ENCODE peak calls at places on chromosomes 5 and 9, in seven cellular contexts. C is fibroblast of mammary gland, Y is lung, M is SK-N-SH, S is Peyer's patch, Z is lower lobe of right lung, X is psoas muscle. E is an unnamed sample.

GRCh38 chr5:39948867-39949468 is 524.2 kb upstream of the DAB2 start:
- DNase-seq in C (peak; percentile 78), Z (no peak), S (peak; percentile 84), X (no peak), Y (peak; percentile 68), M (peak; percentile 30), E (peak; percentile 86)

GRCh38 chr5:101995585-101995984 is 300.5 kb downstream of the SLCO4C1 start:
- DNase-seq in X (no peak), S (no peak), Y (no peak), M (no peak), C (no peak), Z (no peak), E (no peak)

GRCh38 chr9:70034292-70034711 is 9.3 kb upstream of the MAMDC2 start:
- DNase-seq in Z (no peak), C (no peak), S (no peak), M (no peak), Y (no peak), X (no peak), E (no peak)

GRCh38 chr5:40401281-40401680 is 278.4 kb upstream of the PTGER4 start:
- DNase-seq in Z (no peak), M (no peak), C (no peak), X (no peak), S (no peak), Y (no peak), E (no peak)

GRCh38 chr5:151041577-151042268 is 21.3 kb downstream of the GPX3 start:
- DNase-seq in X (peak; percentile 45), Y (no peak), C (no peak), Z (peak; percentile 58), S (no peak), M (no peak), E (no peak)

GRCh38 chr9:79734989-79735779 is 163.4 kb downstream of the TLE4 start:
- DNase-seq in M (no peak), S (no peak), Y (no peak), Z (no peak), X (no peak), C (peak; percentile 22), E (no peak)

GRCh38 chr9:125759812-125760134 is 12.6 kb downstream of the PBX3 start:
- DNase-seq in C (no peak), S (no peak), Z (no peak), X (no peak), M (no peak), Y (no peak), E (no peak)

GRCh38 chr5:61151893-61152292 is 10.4 kb downstream of the SMIM15 start:
- DNase-seq in M (no peak), Z (no peak), C (no peak), Y (no peak), X (no peak), S (no peak), E (no peak)

GRCh38 chr5:32210151-32210550 is 36.0 kb upstream of the GOLPH3 start:
- DNase-seq in M (no peak), Z (no peak), S (no peak), Y (no peak), X (no peak), C (no peak), E (no peak)

DNA sequence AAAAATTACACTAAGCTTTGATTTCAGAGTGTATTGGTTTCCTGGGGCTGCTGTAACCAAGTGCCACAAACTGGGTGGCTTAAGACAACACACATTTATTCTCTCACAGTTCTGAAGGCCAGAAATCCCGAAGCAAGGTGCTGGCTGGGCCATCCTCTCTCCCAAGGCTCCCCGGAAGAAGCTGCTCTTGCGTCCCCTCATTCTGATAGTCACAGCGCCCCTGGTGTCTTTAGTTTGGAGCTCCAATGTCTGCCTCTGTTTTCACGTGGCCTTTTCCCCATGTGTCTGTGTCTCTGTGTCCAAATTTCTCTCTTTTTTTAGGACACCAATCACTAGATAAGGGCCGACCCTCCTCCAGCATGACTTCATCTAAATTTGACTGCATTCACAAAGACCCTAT is 56.7 kb downstream of the ROPN1L start:
- DNase-seq in C (no peak), X (no peak), M (no peak), Y (no peak), S (no peak), Z (no peak), E (no peak)
- TF ChIP-seq CTCF in C (no peak), X (no peak), M (no peak), Y (no peak), S (no peak), Z (no peak), E (no peak)

DNA sequence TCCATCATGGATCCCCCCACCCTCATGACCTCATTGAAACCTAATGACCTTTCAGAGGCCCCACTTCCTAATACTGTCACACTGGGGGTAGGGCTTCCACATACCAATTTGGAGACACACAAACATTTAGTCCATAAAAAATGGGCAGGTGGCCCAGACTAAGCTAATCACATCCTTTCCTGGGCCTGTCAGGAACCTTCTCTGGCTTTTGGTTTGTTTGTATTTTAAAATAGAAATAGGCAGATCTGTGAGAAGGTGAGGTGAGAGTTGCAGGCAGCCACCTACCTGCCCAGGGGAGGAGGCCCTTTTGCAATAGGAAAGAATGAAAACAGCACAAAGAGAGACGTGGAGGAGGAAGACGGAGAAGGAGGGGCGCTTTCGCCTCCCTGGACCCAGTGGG is 90.2 kb upstream of the BOD1 start:
- DNase-seq in Y (no peak), S (no peak), X (no peak), Z (no peak), C (no peak), M (no peak), E (no peak)
- H3K4me3 ChIP-seq in Y (no peak overlapping the region), S (no peak overlapping the region), X (no peak overlapping the region), Z (no peak overlapping the region), C (no peak overlapping the region), M (no peak overlapping the region), E (no peak overlapping the region)

DNA sequence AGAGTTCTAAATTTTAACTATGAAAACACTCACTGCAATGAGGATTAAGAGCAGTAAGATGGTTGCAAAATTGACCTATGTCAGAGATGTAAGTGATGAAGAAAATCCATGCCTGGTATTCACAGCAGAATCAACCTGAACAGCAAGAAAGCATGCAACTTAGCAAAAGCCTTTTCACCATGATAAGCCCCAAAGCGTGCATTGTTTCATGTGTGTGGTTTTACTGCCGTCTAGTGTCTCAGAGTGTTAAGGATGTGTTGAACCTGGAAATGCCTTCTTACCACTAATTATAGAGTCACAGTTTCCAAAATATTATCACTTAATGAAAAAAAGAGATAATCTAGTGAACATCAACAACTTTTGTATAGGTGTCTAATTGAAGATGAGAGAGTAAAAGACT is 415.2 kb upstream of the TRPC7 start:
- DNase-seq in Z (no peak), C (no peak), X (no peak), S (no peak), Y (no peak), M (no peak), E (no peak)
- TF ChIP-seq CTCF in Z (no peak), C (no peak), X (no peak), S (no peak), Y (no peak), M (no peak), E (no peak)

GRCh38 chr9:130663258-130664171 is 879 bp upstream of the PRDM12 start:
- DNase-seq in X (no peak), Z (no peak), S (no peak), M (peak; percentile 68), Y (no peak), C (no peak), E (no peak)

GRCh38 chr9:130664191-130665028 is at the start of gene PRDM12:
- DNase-seq in Z (no peak), S (no peak), M (peak; percentile 58), Y (no peak), C (no peak), X (no peak), E (no peak)

GRCh38 chr9:130666393-130667116 is 2.2 kb downstream of the PRDM12 start:
- DNase-seq in M (peak; percentile 60), S (no peak), C (no peak), X (no peak), Y (no peak), Z (no peak), E (no peak)

GRCh38 chr9:130665431-130666392 is 1.3 kb downstream of the PRDM12 start:
- DNase-seq in X (no peak), M (peak; percentile 54), S (no peak), Y (no peak), C (no peak), Z (no peak), E (no peak)

GRCh38 chr9:130665029-130665430 is 636 bp downstream of the PRDM12 start:
- DNase-seq in C (no peak), Z (no peak), X (no peak), Y (no peak), S (no peak), M (no peak), E (no peak)
- H3K4me3 ChIP-seq in C (no peak overlapping the region), Z (no peak overlapping the region), X (peak overlapping the region; percentile 18), Y (no peak overlapping the region), S (no peak overlapping the region), M (no peak overlapping the region), E (no peak overlapping the region)

E was measured in tibial nerve.